ENCODE peak calls at places on chromosomes 7 and 10, in eight cellular contexts. A, T, P, I, L, C, Z and E are unnamed samples.

GRCh38 chr7:21542891-21543527 is at the start of gene DNAH11:
- DNase-seq in A (peak; percentile 42), T (peak; percentile 77), P (peak; percentile 31), I (peak; percentile 61), L (peak; percentile 38), C (peak; percentile 89), Z (peak; percentile 67), E (peak; percentile 35)

GRCh38 chr7:116193329-116194087 is 16.8 kb upstream of the TES start:
- DNase-seq in A (no peak), T (no peak), P (no peak), I (no peak), L (no peak), C (no peak), Z (no peak), E (no peak)

GRCh38 chr10:102729090-102730026 is 14.4 kb upstream of the WBP1L start:
- DNase-seq in A (peak; percentile 91), T (peak; percentile 93), P (peak; percentile 84), I (peak; percentile 91), L (peak; percentile 82), C (peak; percentile 96), Z (peak; percentile 88), E (peak; percentile 62)

GRCh38 chr10:47225928-47226645 is 73.9 kb upstream of the GDF10 start:
- DNase-seq in A (no peak), T (no peak), P (no peak), I (no peak), L (no peak), C (no peak), Z (no peak), E (no peak)

GRCh38 chr7:132837529-132837928 is 244.4 kb downstream of the CHCHD3 start:
- DNase-seq in A (no peak), T (no peak), P (no peak), I (no peak), L (no peak), C (no peak), Z (no peak), E (peak; percentile 41)

GRCh38 chr10:53052765-53053164 is 280.2 kb upstream of the MBL2 start:
- DNase-seq in A (no peak), T (no peak), P (no peak), I (no peak), L (no peak), C (no peak), Z (no peak), E (no peak)

GRCh38 chr7:24456526-24457214 is 116.6 kb upstream of the PALS2 start:
- DNase-seq in A (no peak), T (no peak), P (no peak), I (peak; percentile 39), L (no peak), C (no peak), Z (no peak), E (no peak)

GRCh38 chr7:136036336-136036735 is 59.2 kb upstream of the MTPN start:
- DNase-seq in A (no peak), T (no peak), P (no peak), I (no peak), L (peak; percentile 73), C (no peak), Z (no peak), E (no peak)

GRCh38 chr7:18003286-18003685 is 24.4 kb downstream of the PRPS1L1 start:
- DNase-seq in A (no peak), T (no peak), P (no peak), I (no peak), L (no peak), C (no peak), Z (no peak), E (no peak)

GRCh38 chr7:114630186-114630824 is 215.7 kb downstream of the FOXP2 start:
- DNase-seq in A (no peak), T (no peak), P (no peak), I (peak; percentile 12), L (no peak), C (no peak), Z (no peak), E (no peak)

GRCh38 chr10:86681047-86681446 is 12.7 kb downstream of the LDB3 start:
- DNase-seq in A (peak; percentile 77), T (no peak), P (no peak), I (no peak), L (no peak), C (no peak), Z (no peak), E (no peak)

GRCh38 chr7:102464577-102465280 is at the start of the genes ALKBH4 and LRWD1:
- DNase-seq in A (peak; percentile 96), T (peak; percentile 99), P (peak; percentile 94), I (peak; percentile 97), L (peak; percentile 91), C (peak; percentile 99), Z (peak; percentile 98), E (peak; percentile 87)

GRCh38 chr10:97590082-97590747 is 694 bp downstream of the C10orf62 start:
- DNase-seq in A (no peak), T (no peak), P (no peak), I (no peak), L (no peak), C (peak; percentile 59), Z (no peak), E (no peak)

GRCh38 chr7:135645296-135645904 is 16.9 kb upstream of the STMP1 start:
- DNase-seq in A (no peak), T (no peak), P (no peak), I (peak; percentile 70), L (peak; percentile 20), C (no peak), Z (no peak), E (peak; percentile 32)

GRCh38 chr10:47116445-47116844 is 183.6 kb upstream of the GDF10 start:
- DNase-seq in A (no peak), T (no peak), P (no peak), I (no peak), L (no peak), C (no peak), Z (no peak), E (no peak)

GRCh38 chr10:1706256-1706655 is 31.1 kb downstream of the ADARB2 start:
- DNase-seq in A (no peak), T (no peak), P (no peak), I (no peak), L (no peak), C (no peak), Z (no peak), E (no peak)

GRCh38 chr10:72695496-72695895 is 3.6 kb downstream of the MCU start:
- DNase-seq in A (no peak), T (no peak), P (no peak), I (no peak), L (no peak), C (no peak), Z (no peak), E (peak; percentile 24)

GRCh38 chr7:17027143-17027802 is 145.5 kb upstream of the AGR3 start:
- DNase-seq in A (no peak), T (no peak), P (no peak), I (no peak), L (no peak), C (no peak), Z (no peak), E (no peak)

DNA sequence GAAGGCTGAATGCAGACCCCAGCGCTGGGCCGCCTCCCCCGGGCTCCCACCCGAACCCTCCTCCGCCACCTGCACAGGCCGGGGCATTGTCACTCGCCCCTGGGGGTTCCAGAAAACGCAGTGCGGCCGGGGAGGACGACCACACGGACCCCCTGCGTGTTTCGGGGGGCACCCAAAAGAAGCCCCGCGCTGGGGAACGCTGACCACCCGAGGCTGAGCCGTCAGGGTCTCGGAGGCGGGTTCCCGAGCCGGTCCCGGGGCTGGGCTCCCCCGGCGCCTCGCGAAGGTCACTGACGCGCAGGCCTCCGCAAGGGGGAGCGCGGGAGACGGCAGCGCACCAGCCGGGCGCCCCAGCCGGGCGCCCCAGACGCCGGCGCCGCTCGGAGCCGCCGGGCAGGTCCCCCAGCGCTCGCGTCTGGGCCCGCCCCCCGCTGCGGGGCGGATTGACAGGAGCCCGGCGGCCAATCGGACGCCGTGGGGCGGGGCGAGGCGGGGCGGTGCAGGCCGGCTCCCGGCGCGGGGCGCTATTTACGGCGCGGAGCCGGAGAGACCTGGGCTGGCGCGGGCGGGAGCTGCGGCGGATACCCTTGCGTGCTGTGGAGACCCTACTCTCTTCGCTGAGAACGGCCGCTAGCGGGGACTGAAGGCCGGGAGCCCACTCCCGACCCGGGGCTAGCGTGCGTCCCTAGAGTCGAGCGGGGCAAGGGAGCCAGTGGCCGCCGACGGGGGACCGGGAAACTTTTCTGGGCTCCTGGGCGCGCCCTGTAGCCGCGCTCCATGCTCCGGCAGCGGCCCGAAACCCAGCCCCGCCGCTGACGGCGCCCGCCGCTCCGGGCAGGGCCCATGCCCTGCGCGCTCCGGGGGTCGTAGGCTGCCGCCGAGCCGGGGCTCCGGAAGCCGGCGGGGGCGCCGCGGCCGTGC is at the start of gene BAMBI:
- DNase-seq in A (peak; percentile 93), T (peak; percentile 97), P (peak; percentile 91), I (peak; percentile 99), L (peak; percentile 93), C (peak; percentile 98), Z (peak; percentile 94), E (peak; percentile 89)
- TF ChIP-seq CTCF in A (peak; percentile 54), T (peak; percentile 80), P (peak; percentile 54), I (peak; percentile 56), L (peak; percentile 67), C (peak; percentile 54), Z (peak; percentile 63), E (peak; percentile 38)

DNA sequence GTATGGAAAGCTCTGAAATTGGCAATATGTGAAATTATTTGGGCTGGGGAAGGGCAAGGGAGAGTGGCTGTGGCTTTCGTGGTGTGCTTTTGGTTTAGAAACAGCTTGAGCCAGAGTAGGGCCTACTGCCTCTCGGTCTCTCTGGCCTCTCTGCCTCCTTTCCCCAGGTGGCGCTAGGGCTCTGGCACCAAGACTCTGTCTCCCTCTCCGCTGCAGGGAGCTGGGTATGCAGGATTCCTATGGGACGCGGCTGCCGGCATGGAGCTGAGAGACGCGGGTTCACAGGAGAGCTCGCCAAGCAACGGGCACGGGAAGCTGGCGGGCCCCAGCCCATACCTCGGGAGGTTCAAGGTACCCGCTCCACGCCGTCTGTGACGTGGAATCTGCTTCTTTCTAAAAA is 105.2 kb upstream of the ANLN start:
- DNase-seq in A (no peak), T (peak; percentile 84), P (no peak), I (no peak), L (no peak), C (peak; percentile 83), Z (no peak), E (no peak)
- H3K27ac ChIP-seq in A (peak overlapping the region; percentile 41), T (peak overlapping the region; percentile 89), P (no peak overlapping the region), I (no peak overlapping the region), L (no peak overlapping the region), C (peak overlapping the region; percentile 92), Z (no peak overlapping the region), E (no peak overlapping the region)

DNA sequence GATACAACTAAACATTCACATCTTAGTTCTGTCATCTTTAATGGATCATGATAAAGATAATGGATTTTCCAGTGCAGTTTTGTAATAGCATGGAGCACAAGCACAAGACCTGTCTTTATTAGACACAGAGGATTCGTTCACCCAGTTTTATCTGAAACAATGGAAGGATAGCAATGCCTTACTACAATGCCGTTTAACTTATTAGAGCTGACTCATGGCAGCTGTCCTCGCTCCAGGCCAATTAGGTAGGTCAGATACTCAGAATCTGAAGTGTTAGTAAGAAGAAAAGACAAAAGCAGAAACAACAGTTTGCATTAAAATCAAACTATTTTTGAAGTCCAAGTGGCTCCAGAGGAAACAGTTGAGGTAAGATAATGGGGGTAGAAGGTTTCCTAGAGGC is 12.8 kb downstream of the OR13A1 start:
- DNase-seq in A (no peak), T (no peak), P (no peak), I (no peak), L (no peak), C (no peak), Z (no peak), E (no peak)
- H3K27me3 ChIP-seq in A (no peaks in the 10 kb centered on the region), T (no peaks in the 10 kb centered on the region), P (no peaks in the 10 kb centered on the region), I (no peaks in the 10 kb centered on the region), L (no peaks in the 10 kb centered on the region), C (peaks cover 10% of the 10 kb centered on the region), Z (no peaks in the 10 kb centered on the region), E (no peaks in the 10 kb centered on the region)

GRCh38 chr7:117669818-117670217 is 190.0 kb downstream of the CFTR start:
- DNase-seq in A (no peak), T (no peak), P (peak; percentile 16), I (no peak), L (no peak), C (no peak), Z (no peak), E (no peak)
- TF ChIP-seq CTCF in A (no peak), T (no peak), P (no peak), I (peak; percentile 38), L (no peak), C (no peak), Z (no peak), E (no peak)